ENCODE peak calls at places on chromosomes 13 and 19, in eight cellular contexts. One of them, this sample, is unnamed.

GRCh38 chr13:95137096-95137495 is 164.2 kb downstream of the ABCC4 start:
- DNase-seq in H1: no peak
- DNase-seq in WTC11: no peak
- DNase-seq in A549: no peak
- DNase-seq in HepG2: no peak
- DNase-seq in IMR-90: peak; percentile 42
- DNase-seq in SK-N-SH: peak; percentile 11
- DNase-seq in GM12878: no peak
- DNase-seq in this sample: no peak

GRCh38 chr13:99218969-99219368 is 18.3 kb downstream of the UBAC2 start:
- DNase-seq in GM12878: peak; percentile 62
- DNase-seq in WTC11: no peak
- DNase-seq in A549: no peak
- DNase-seq in H1: no peak
- DNase-seq in HepG2: no peak
- DNase-seq in SK-N-SH: no peak
- DNase-seq in IMR-90: no peak
- DNase-seq in this sample: no peak

GRCh38 chr13:59982631-59983382 is 180.9 kb downstream of the DIAPH3 start:
- DNase-seq in SK-N-SH: no peak
- DNase-seq in A549: no peak
- DNase-seq in IMR-90: peak; percentile 38
- DNase-seq in GM12878: no peak
- DNase-seq in H1: no peak
- DNase-seq in HepG2: no peak
- DNase-seq in WTC11: no peak
- DNase-seq in this sample: no peak

GRCh38 chr19:12841094-12841493 is 2.8 kb downstream of the MAST1 start:
- DNase-seq in IMR-90: peak; percentile 20
- DNase-seq in WTC11: peak; percentile 98
- DNase-seq in GM12878: no peak
- DNase-seq in SK-N-SH: peak; percentile 63
- DNase-seq in A549: no peak
- DNase-seq in HepG2: no peak
- DNase-seq in H1: peak; percentile 94
- DNase-seq in this sample: peak; percentile 85

GRCh38 chr19:7417671-7418324 is 69.1 kb downstream of the ARHGEF18 start:
- DNase-seq in SK-N-SH: no peak
- DNase-seq in HepG2: no peak
- DNase-seq in WTC11: no peak
- DNase-seq in IMR-90: peak; percentile 30
- DNase-seq in GM12878: no peak
- DNase-seq in H1: no peak
- DNase-seq in A549: no peak
- DNase-seq in this sample: peak; percentile 15

GRCh38 chr13:29905845-29906244 is 55.4 kb upstream of the UBL3 start:
- DNase-seq in GM12878: no peak
- DNase-seq in HepG2: peak; percentile 24
- DNase-seq in IMR-90: peak; percentile 56
- DNase-seq in SK-N-SH: no peak
- DNase-seq in H1: no peak
- DNase-seq in WTC11: no peak
- DNase-seq in A549: no peak
- DNase-seq in this sample: no peak

GRCh38 chr19:29586401-29586800 is 19.7 kb upstream of the POP4 start:
- DNase-seq in IMR-90: no peak
- DNase-seq in WTC11: no peak
- DNase-seq in H1: no peak
- DNase-seq in GM12878: no peak
- DNase-seq in HepG2: no peak
- DNase-seq in SK-N-SH: no peak
- DNase-seq in A549: no peak
- DNase-seq in this sample: no peak

GRCh38 chr19:47541507-47541906 is 26.6 kb upstream of the NAPA start:
- DNase-seq in IMR-90: no peak
- DNase-seq in WTC11: no peak
- DNase-seq in SK-N-SH: no peak
- DNase-seq in H1: no peak
- DNase-seq in HepG2: no peak
- DNase-seq in GM12878: peak; percentile 13
- DNase-seq in A549: no peak
- DNase-seq in this sample: no peak

GRCh38 chr19:16969127-16969526 is 57.5 kb downstream of the CPAMD8 start:
- DNase-seq in IMR-90: no peak
- DNase-seq in A549: no peak
- DNase-seq in WTC11: no peak
- DNase-seq in GM12878: no peak
- DNase-seq in H1: no peak
- DNase-seq in SK-N-SH: no peak
- DNase-seq in HepG2: peak; percentile 25
- DNase-seq in this sample: no peak

GRCh38 chr19:46076031-46076880 is 35.5 kb upstream of the IGFL4 start:
- DNase-seq in HepG2: no peak
- DNase-seq in H1: no peak
- DNase-seq in A549: no peak
- DNase-seq in GM12878: no peak
- DNase-seq in SK-N-SH: no peak
- DNase-seq in WTC11: no peak
- DNase-seq in IMR-90: no peak
- DNase-seq in this sample: no peak

GRCh38 chr19:17156296-17156946 is 58.7 kb upstream of the USE1 start:
- DNase-seq in HepG2: no peak
- DNase-seq in H1: no peak
- DNase-seq in GM12878: no peak
- DNase-seq in SK-N-SH: no peak
- DNase-seq in WTC11: no peak
- DNase-seq in A549: no peak
- DNase-seq in IMR-90: no peak
- DNase-seq in this sample: no peak

GRCh38 chr13:35470671-35471465 is 5.6 kb downstream of the MAB21L1 start:
- DNase-seq in H1: no peak
- DNase-seq in GM12878: no peak
- DNase-seq in SK-N-SH: peak; percentile 80
- DNase-seq in A549: no peak
- DNase-seq in HepG2: no peak
- DNase-seq in IMR-90: peak; percentile 2
- DNase-seq in WTC11: peak; percentile 72
- DNase-seq in this sample: no peak

GRCh38 chr19:49362048-49362925 is at the start of gene TEAD2:
- DNase-seq in IMR-90: peak; percentile 47
- DNase-seq in H1: no peak
- DNase-seq in WTC11: peak; percentile 84
- DNase-seq in A549: peak; percentile 86
- DNase-seq in SK-N-SH: peak; percentile 69
- DNase-seq in GM12878: no peak
- DNase-seq in HepG2: peak; percentile 32
- DNase-seq in this sample: peak; percentile 64

GRCh38 chr19:5365905-5366304 is 25.3 kb upstream of the PTPRS start:
- DNase-seq in GM12878: no peak
- DNase-seq in A549: no peak
- DNase-seq in HepG2: no peak
- DNase-seq in WTC11: no peak
- DNase-seq in SK-N-SH: no peak
- DNase-seq in IMR-90: no peak
- DNase-seq in H1: no peak
- DNase-seq in this sample: no peak

GRCh38 chr13:112679932-112680677 is 9.7 kb upstream of the ATP11A start:
- DNase-seq in SK-N-SH: no peak
- DNase-seq in A549: no peak
- DNase-seq in WTC11: no peak
- DNase-seq in HepG2: no peak
- DNase-seq in GM12878: no peak
- DNase-seq in H1: no peak
- DNase-seq in IMR-90: no peak
- DNase-seq in this sample: no peak

GRCh38 chr13:24649685-24650038 is 30.5 kb upstream of the ATP12A start:
- DNase-seq in WTC11: no peak
- DNase-seq in H1: no peak
- DNase-seq in SK-N-SH: no peak
- DNase-seq in HepG2: no peak
- DNase-seq in IMR-90: no peak
- DNase-seq in A549: no peak
- DNase-seq in GM12878: no peak
- DNase-seq in this sample: no peak

GRCh38 chr19:10329555-10329954 is 3.8 kb downstream of the RAVER1 start:
- DNase-seq in HepG2: no peak
- DNase-seq in SK-N-SH: no peak
- DNase-seq in WTC11: no peak
- DNase-seq in IMR-90: no peak
- DNase-seq in GM12878: no peak
- DNase-seq in A549: no peak
- DNase-seq in H1: no peak
- DNase-seq in this sample: no peak

GRCh38 chr13:106052200-106052767 is 483.2 kb downstream of the EFNB2 start:
- DNase-seq in IMR-90: peak; percentile 48
- DNase-seq in A549: no peak
- DNase-seq in H1: no peak
- DNase-seq in HepG2: no peak
- DNase-seq in WTC11: no peak
- DNase-seq in GM12878: no peak
- DNase-seq in SK-N-SH: peak; percentile 20
- DNase-seq in this sample: no peak

GRCh38 chr13:40963927-40964326 is 55.2 kb downstream of the ELF1 start:
- DNase-seq in WTC11: no peak
- DNase-seq in GM12878: no peak
- DNase-seq in A549: peak; percentile 12
- DNase-seq in SK-N-SH: no peak
- DNase-seq in IMR-90: peak; percentile 66
- DNase-seq in H1: no peak
- DNase-seq in HepG2: no peak
- DNase-seq in this sample: no peak

GRCh38 chr13:90365130-90365529 is 982.4 kb upstream of the MIR17HG start:
- DNase-seq in GM12878: no peak
- DNase-seq in HepG2: no peak
- DNase-seq in IMR-90: no peak
- DNase-seq in SK-N-SH: no peak
- DNase-seq in H1: no peak
- DNase-seq in A549: no peak
- DNase-seq in WTC11: no peak
- DNase-seq in this sample: no peak

DNA sequence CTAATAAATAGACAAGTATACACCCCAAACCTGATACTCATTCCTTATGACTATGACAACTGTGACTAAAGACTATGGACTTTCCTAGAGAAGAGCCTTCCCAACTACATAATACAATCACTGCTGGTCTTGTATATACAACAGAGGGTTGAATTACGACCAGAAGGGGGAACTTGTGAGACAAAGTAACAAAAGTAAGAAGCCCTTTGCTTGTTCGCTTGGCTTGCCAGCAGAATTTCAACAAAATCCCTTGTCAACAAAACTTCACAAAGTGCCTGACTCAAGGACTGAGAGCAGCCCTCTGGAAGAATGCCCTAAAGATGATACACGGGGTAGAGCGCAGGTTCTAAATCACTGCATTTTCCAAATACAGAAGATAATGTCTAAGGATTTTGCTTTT is 99.4 kb downstream of the WASF3 start:
- DNase-seq in A549: no peak
- DNase-seq in H1: no peak
- DNase-seq in IMR-90: peak; percentile 82
- DNase-seq in WTC11: no peak
- DNase-seq in GM12878: no peak
- DNase-seq in HepG2: peak; percentile 24
- DNase-seq in SK-N-SH: no peak
- DNase-seq in this sample: no peak
- TF ChIP-seq USF2 in A549: no peak
- TF ChIP-seq USF2 in H1: no peak
- TF ChIP-seq USF2 in IMR-90: no peak
- TF ChIP-seq USF2 in WTC11: no peak
- TF ChIP-seq USF2 in GM12878: no peak
- TF ChIP-seq USF2 in HepG2: no peak
- TF ChIP-seq USF2 in SK-N-SH: no peak
- TF ChIP-seq USF2 in this sample: no peak

GRCh38 chr19:44924243-44924725 is 9.9 kb downstream of the APOC1 start:
- DNase-seq in IMR-90: no peak
- DNase-seq in GM12878: no peak
- DNase-seq in A549: no peak
- DNase-seq in WTC11: no peak
- DNase-seq in H1: no peak
- DNase-seq in HepG2: peak; percentile 97
- DNase-seq in SK-N-SH: no peak
- DNase-seq in this sample: no peak
- TF ChIP-seq USF2 in IMR-90: no peak
- TF ChIP-seq USF2 in GM12878: no peak
- TF ChIP-seq USF2 in A549: no peak
- TF ChIP-seq USF2 in WTC11: no peak
- TF ChIP-seq USF2 in H1: no peak
- TF ChIP-seq USF2 in HepG2: peak; percentile 59
- TF ChIP-seq USF2 in SK-N-SH: no peak
- TF ChIP-seq USF2 in this sample: no peak

GRCh38 chr19:32831611-32832010 is 38.0 kb downstream of the SLC7A9 start:
- DNase-seq in SK-N-SH: no peak
- DNase-seq in IMR-90: no peak
- DNase-seq in H1: no peak
- DNase-seq in A549: no peak
- DNase-seq in HepG2: no peak
- DNase-seq in GM12878: no peak
- DNase-seq in WTC11: no peak
- DNase-seq in this sample: no peak

GRCh38 chr19:32837531-32837930 is 32.0 kb downstream of the SLC7A9 start:
- DNase-seq in GM12878: no peak
- DNase-seq in IMR-90: no peak
- DNase-seq in SK-N-SH: no peak
- DNase-seq in WTC11: no peak
- DNase-seq in HepG2: no peak
- DNase-seq in H1: no peak
- DNase-seq in A549: no peak
- DNase-seq in this sample: no peak
- TF ChIP-seq USF2 in GM12878: no peak
- TF ChIP-seq USF2 in IMR-90: no peak
- TF ChIP-seq USF2 in SK-N-SH: no peak
- TF ChIP-seq USF2 in WTC11: no peak
- TF ChIP-seq USF2 in HepG2: no peak
- TF ChIP-seq USF2 in H1: no peak
- TF ChIP-seq USF2 in A549: no peak
- TF ChIP-seq USF2 in this sample: no peak

DNA sequence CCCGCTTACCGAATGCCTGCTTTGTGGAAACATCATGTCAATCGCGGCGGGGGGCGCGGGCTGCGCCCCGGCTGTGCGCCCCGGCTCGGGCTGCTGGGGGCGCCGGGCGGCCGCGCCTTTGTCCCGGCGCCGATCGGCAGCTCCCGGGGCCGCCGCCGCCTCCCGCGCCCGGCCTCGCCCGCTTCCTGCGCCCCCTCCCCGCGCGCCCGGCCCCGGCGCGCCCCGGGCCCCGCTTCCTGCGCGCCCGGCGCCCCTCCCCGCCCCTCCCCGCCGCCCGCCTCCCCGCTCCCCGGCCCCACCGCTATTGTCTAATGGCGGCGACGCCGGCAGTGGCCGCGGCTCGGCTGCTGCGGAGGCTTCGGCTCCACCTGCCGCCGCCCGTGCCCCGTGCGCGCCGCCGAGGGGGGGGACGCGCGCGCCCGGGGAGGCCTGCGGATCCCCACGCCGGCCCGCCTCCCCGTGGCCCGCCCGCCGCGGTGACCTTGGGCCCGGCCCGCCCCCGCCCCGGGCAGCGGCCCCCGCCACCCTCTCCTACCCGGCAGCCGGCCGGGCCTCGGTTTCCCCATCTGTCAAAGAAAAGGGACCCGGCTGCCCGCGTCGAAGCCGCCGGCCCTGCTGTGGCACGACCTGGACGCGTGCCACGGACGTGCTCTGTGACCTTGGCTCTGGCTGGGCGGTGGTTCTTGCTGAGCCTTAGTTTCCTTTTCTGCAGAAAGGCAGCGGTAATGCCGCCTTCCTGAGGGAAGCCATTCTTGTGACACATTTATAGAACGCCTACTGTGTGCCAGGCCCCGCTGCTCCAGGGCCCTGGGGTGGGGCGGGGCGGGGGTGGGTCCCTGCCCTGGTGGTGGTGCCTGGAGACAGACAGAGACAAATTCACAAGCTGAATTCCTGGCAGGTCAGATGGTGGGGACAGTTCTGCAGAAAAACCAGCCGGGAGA is at the start of gene TLE5:
- DNase-seq in A549: no peak
- DNase-seq in IMR-90: no peak
- DNase-seq in SK-N-SH: peak; percentile 92
- DNase-seq in WTC11: no peak
- DNase-seq in HepG2: peak; percentile 43
- DNase-seq in H1: no peak
- DNase-seq in GM12878: no peak
- DNase-seq in this sample: peak; percentile 74
- TF ChIP-seq USF2 in A549: no peak
- TF ChIP-seq USF2 in IMR-90: no peak
- TF ChIP-seq USF2 in SK-N-SH: no peak
- TF ChIP-seq USF2 in WTC11: no peak
- TF ChIP-seq USF2 in HepG2: no peak
- TF ChIP-seq USF2 in H1: no peak
- TF ChIP-seq USF2 in GM12878: no peak
- TF ChIP-seq USF2 in this sample: no peak